ENCODE peak calls at places on chromosomes 7 and 10, in six cellular contexts. E is fibroblast of lung, L is neural crest cell, F is GM12865, T is OCI-LY7, H is upper lobe of right lung. P is an unnamed sample.

GRCh38 chr7:157854066-157854891 is 517.5 kb downstream of the DNAJB6 start:
- DNase-seq in E (no peak), L (no peak), F (no peak), T (no peak), H (peak; percentile 93), P (no peak)

GRCh38 chr7:92758796-92759431 is 77.5 kb downstream of the CDK6 start:
- DNase-seq in E (peak; percentile 90), L (no peak), F (no peak), T (no peak), H (no peak), P (no peak)

GRCh38 chr7:114160925-114161324 is 242.1 kb upstream of the PPP1R3A start:
- DNase-seq in E (no peak), L (no peak), F (peak; percentile 37), T (no peak), H (no peak), P (no peak)

GRCh38 chr10:99966306-99966705 is 43.4 kb downstream of the DNMBP start:
- DNase-seq in E (peak; percentile 98), L (no peak), F (no peak), T (no peak), H (no peak), P (no peak)

GRCh38 chr10:13847201-13847631 is 260.5 kb downstream of the PRPF18 start:
- DNase-seq in E (no peak), L (no peak), F (no peak), T (no peak), H (no peak), P (no peak)

GRCh38 chr7:101717986-101718746 is 89.1 kb upstream of the MYL10 start:
- DNase-seq in E (peak; percentile 87), L (no peak), F (no peak), T (no peak), H (no peak), P (no peak)

GRCh38 chr10:132839061-132839460 is 53.1 kb upstream of the NKX6-2 start:
- DNase-seq in E (no peak), L (no peak), F (no peak), T (no peak), H (peak; percentile 49), P (no peak)

GRCh38 chr10:1643161-1643910 is 94.0 kb downstream of the ADARB2 start:
- DNase-seq in E (no peak), L (peak; percentile 66), F (peak; percentile 80), T (peak; percentile 18), H (no peak), P (peak; percentile 56)

GRCh38 chr7:109449760-109450159 is 880.1 kb downstream of the DNAJB9 start:
- DNase-seq in E (no peak), L (no peak), F (no peak), T (no peak), H (no peak), P (no peak)

GRCh38 chr10:74151879-74152722 is 1.1 kb downstream of the ADK start:
- DNase-seq in E (no peak), L (no peak), F (no peak), T (no peak), H (no peak), P (no peak)

GRCh38 chr10:74153676-74154075 is 2.7 kb downstream of the ADK start:
- DNase-seq in E (no peak), L (no peak), F (no peak), T (no peak), H (no peak), P (no peak)

GRCh38 chr10:74151057-74151878 is at the start of gene ADK:
- DNase-seq in E (peak; percentile 94), L (peak; percentile 100), F (peak; percentile 99), T (peak; percentile 98), H (peak; percentile 100), P (peak; percentile 100)

GRCh38 chr10:74150151-74151056 is at the start of gene AP3M1:
- DNase-seq in E (no peak), L (no peak), F (peak; percentile 91), T (peak; percentile 94), H (peak; percentile 90), P (peak; percentile 86)

GRCh38 chr10:74153123-74153522 is 2.1 kb downstream of the ADK start:
- DNase-seq in E (peak; percentile 47), L (no peak), F (no peak), T (no peak), H (no peak), P (no peak)
- TF ChIP-seq CTCF in E (peak; percentile 52), L (peak; percentile 57), F (no peak), T (no peak), H (peak; percentile 33), P (no peak)

GRCh38 chr7:123640583-123640982 is 15.1 kb upstream of the LMOD2 start:
- DNase-seq in E (no peak), L (no peak), F (no peak), T (no peak), H (no peak), P (no peak)

GRCh38 chr7:123639646-123640045 is 16.0 kb upstream of the LMOD2 start:
- DNase-seq in E (no peak), L (no peak), F (no peak), T (no peak), H (no peak), P (no peak)

GRCh38 chr7:123637878-123638277 is 17.8 kb upstream of the LMOD2 start:
- DNase-seq in E (no peak), L (no peak), F (no peak), T (no peak), H (no peak), P (no peak)

GRCh38 chr7:123635551-123636359 is 19.9 kb upstream of the LMOD2 start:
- DNase-seq in E (peak; percentile 26), L (no peak), F (peak; percentile 11), T (peak; percentile 17), H (no peak), P (no peak)

DNA sequence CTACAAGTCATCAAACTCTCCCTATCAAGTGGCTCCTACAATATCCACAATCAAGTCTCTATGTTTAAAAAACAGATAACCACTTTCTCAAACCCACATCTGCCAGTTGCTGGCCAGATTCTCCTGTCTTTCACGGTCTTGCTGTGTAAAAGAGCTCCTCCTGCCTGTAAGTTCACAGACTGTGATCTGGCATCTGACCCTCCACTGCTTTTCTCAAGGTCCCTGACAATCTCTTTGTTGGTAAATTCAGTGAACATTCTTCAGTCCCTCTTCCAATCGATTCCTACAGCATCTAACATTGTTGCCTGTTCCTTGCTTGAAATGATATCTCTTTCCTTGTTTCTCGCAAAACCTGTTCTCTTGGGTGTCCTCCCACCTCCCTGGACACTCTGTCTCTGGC is 18.5 kb upstream of the LMOD2 start:
- DNase-seq in E (no peak), L (no peak), F (no peak), T (no peak), H (no peak), P (no peak)
- TF ChIP-seq CTCF in E (no peak), L (peak; percentile 15), F (no peak), T (no peak), H (no peak), P (no peak)

GRCh38 chr10:81082621-81083376 is 545.1 kb downstream of the SH2D4B start:
- DNase-seq in E (no peak), L (no peak), F (peak; percentile 19), T (no peak), H (no peak), P (no peak)

GRCh38 chr10:81081887-81082620 is 544.4 kb downstream of the SH2D4B start:
- DNase-seq in E (no peak), L (no peak), F (peak; percentile 66), T (peak; percentile 5), H (no peak), P (no peak)
- TF ChIP-seq CTCF in E (no peak), L (peak; percentile 45), F (peak; percentile 69), T (peak; percentile 56), H (no peak), P (no peak)

DNA sequence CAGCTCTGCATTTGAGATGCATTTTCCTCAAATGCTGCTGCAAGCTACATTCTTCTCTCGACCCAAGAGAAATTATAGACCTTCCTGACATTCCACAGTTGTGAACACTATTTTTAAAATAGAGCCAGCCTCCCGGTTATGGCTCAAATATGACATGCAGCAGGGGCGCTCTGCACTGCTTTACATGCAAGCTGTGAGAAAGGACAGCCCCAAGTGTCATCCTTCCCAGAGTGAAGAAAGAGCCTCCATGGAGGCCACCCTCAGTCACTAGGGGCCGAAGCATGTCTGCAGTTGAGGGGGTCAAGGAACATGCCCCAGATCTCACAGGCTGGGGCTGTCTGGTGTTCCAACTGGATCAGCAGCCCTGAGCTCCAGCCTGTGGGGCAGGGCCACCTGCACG is 63.9 kb upstream of the CHST15 start:
- DNase-seq in E (peak; percentile 81), L (no peak), F (no peak), T (no peak), H (no peak), P (no peak)
- TF ChIP-seq CTCF in E (no peak), L (no peak), F (no peak), T (no peak), H (no peak), P (no peak)

GRCh38 chr10:31031666-31032514 is at the start of gene ZNF438:
- DNase-seq in E (peak; percentile 92), L (peak; percentile 94), F (peak; percentile 96), T (peak; percentile 92), H (peak; percentile 98), P (peak; percentile 94)
- TF ChIP-seq CTCF in E (peak; percentile 29), L (peak; percentile 63), F (peak; percentile 80), T (peak; percentile 75), H (no peak), P (peak; percentile 55)

GRCh38 chr10:22999942-23000341 is 72.1 kb downstream of the ARMC3 start:
- DNase-seq in E (no peak), L (no peak), F (no peak), T (no peak), H (no peak), P (no peak)
- TF ChIP-seq CTCF in E (no peak), L (no peak), F (no peak), T (no peak), H (no peak), P (no peak)

GRCh38 chr7:149860821-149861727 is 12.7 kb upstream of the ATP6V0E2 start:
- DNase-seq in E (no peak), L (no peak), F (no peak), T (no peak), H (peak; percentile 61), P (peak; percentile 39)
- TF ChIP-seq CTCF in E (peak; percentile 33), L (peak; percentile 53), F (peak; percentile 23), T (peak; percentile 51), H (peak; percentile 36), P (peak; percentile 47)

DNA sequence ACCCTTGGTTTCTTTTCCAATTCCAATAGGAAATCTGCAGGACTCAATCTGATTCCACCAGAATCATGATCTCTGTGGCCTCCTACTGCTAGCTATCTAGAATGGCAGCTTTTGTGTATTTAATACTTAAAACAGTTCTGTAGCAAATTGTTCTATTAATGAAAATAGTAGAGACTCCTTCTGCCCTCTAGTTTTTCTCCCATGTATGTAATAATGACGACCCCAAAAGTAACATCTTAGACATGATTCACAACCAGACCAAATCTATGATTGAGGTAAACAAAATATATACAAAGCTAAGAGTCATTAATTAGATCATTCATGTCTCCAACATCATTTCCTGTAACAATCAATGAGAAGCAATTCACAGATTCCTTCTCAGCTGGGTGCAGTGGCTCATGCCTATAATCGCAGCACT is 259.1 kb upstream of the MKLN1 start:
- DNase-seq in E (peak; percentile 40), L (no peak), F (no peak), T (no peak), H (no peak), P (no peak)
- TF ChIP-seq CTCF in E (peak; percentile 46), L (no peak), F (no peak), T (peak; percentile 45), H (peak; percentile 33), P (no peak)

GRCh38 chr7:80708007-80708594 is 69.7 kb downstream of the CD36 start:
- DNase-seq in E (no peak), L (no peak), F (no peak), T (no peak), H (no peak), P (no peak)

GRCh38 chr7:80707318-80707717 is 68.9 kb downstream of the CD36 start:
- DNase-seq in E (no peak), L (no peak), F (no peak), T (no peak), H (no peak), P (no peak)

GRCh38 chr7:80711521-80711920 is 73.1 kb downstream of the CD36 start:
- DNase-seq in E (peak; percentile 63), L (no peak), F (no peak), T (no peak), H (no peak), P (no peak)
- TF ChIP-seq CTCF in E (no peak), L (no peak), F (no peak), T (no peak), H (no peak), P (no peak)